ENCODE peak calls at places on chromosomes 11 and 22, in eight cellular contexts. One of them, this sample, is unnamed.

GRCh38 chr11:78318733-78319132 is 98.9 kb downstream of the GAB2 start:
- DNase-seq in substantia nigra: peak; percentile 71
- DNase-seq in EL: no peak
- DNase-seq in activated T-cell treated with anti-CD3 and anti-CD28 coated beads, Interleukin-2, amount 50 U/mL, for 1 hour: no peak
- DNase-seq in smooth muscle cell of the brain vasculature: no peak
- DNase-seq in GM20000: no peak
- DNase-seq in activated naive CD8-positive, alpha-beta T cell treated with anti-CD3 and anti-CD28 coated beads, Interleukin-2, amount 50 U/mL, for 24 hours: no peak
- DNase-seq in mesendoderm: no peak
- DNase-seq in this sample: no peak

GRCh38 chr11:67558084-67558772 is 25.4 kb upstream of the GSTP1 start:
- DNase-seq in activated T-cell treated with anti-CD3 and anti-CD28 coated beads, Interleukin-2, amount 50 U/mL, for 1 hour: no peak
- DNase-seq in EL: no peak
- DNase-seq in GM20000: peak; percentile 63
- DNase-seq in mesendoderm: no peak
- DNase-seq in substantia nigra: no peak
- DNase-seq in smooth muscle cell of the brain vasculature: no peak
- DNase-seq in activated naive CD8-positive, alpha-beta T cell treated with anti-CD3 and anti-CD28 coated beads, Interleukin-2, amount 50 U/mL, for 24 hours: no peak
- DNase-seq in this sample: no peak

GRCh38 chr22:38190581-38190980 is 9.0 kb upstream of the PLA2G6 start:
- DNase-seq in activated T-cell treated with anti-CD3 and anti-CD28 coated beads, Interleukin-2, amount 50 U/mL, for 1 hour: no peak
- DNase-seq in substantia nigra: no peak
- DNase-seq in activated naive CD8-positive, alpha-beta T cell treated with anti-CD3 and anti-CD28 coated beads, Interleukin-2, amount 50 U/mL, for 24 hours: no peak
- DNase-seq in smooth muscle cell of the brain vasculature: no peak
- DNase-seq in GM20000: no peak
- DNase-seq in mesendoderm: no peak
- DNase-seq in EL: no peak
- DNase-seq in this sample: no peak

GRCh38 chr22:28600546-28601143 is 79.0 kb downstream of the TTC28 start:
- DNase-seq in smooth muscle cell of the brain vasculature: no peak
- DNase-seq in mesendoderm: peak; percentile 52
- DNase-seq in activated naive CD8-positive, alpha-beta T cell treated with anti-CD3 and anti-CD28 coated beads, Interleukin-2, amount 50 U/mL, for 24 hours: no peak
- DNase-seq in substantia nigra: no peak
- DNase-seq in EL: peak; percentile 54
- DNase-seq in GM20000: peak; percentile 31
- DNase-seq in activated T-cell treated with anti-CD3 and anti-CD28 coated beads, Interleukin-2, amount 50 U/mL, for 1 hour: no peak
- DNase-seq in this sample: peak; percentile 70

GRCh38 chr11:1927151-1928037 is 7.9 kb downstream of the TNNT3 start:
- DNase-seq in smooth muscle cell of the brain vasculature: no peak
- DNase-seq in EL: no peak
- DNase-seq in activated naive CD8-positive, alpha-beta T cell treated with anti-CD3 and anti-CD28 coated beads, Interleukin-2, amount 50 U/mL, for 24 hours: no peak
- DNase-seq in activated T-cell treated with anti-CD3 and anti-CD28 coated beads, Interleukin-2, amount 50 U/mL, for 1 hour: no peak
- DNase-seq in mesendoderm: no peak
- DNase-seq in GM20000: peak; percentile 28
- DNase-seq in substantia nigra: no peak
- DNase-seq in this sample: no peak

GRCh38 chr11:26878959-26879581 is 114.8 kb upstream of the FIBIN start:
- DNase-seq in activated naive CD8-positive, alpha-beta T cell treated with anti-CD3 and anti-CD28 coated beads, Interleukin-2, amount 50 U/mL, for 24 hours: no peak
- DNase-seq in EL: no peak
- DNase-seq in GM20000: no peak
- DNase-seq in smooth muscle cell of the brain vasculature: no peak
- DNase-seq in activated T-cell treated with anti-CD3 and anti-CD28 coated beads, Interleukin-2, amount 50 U/mL, for 1 hour: no peak
- DNase-seq in substantia nigra: no peak
- DNase-seq in mesendoderm: no peak
- DNase-seq in this sample: no peak

GRCh38 chr11:67379061-67380058 is 6.0 kb upstream of the CLCF1 start:
- DNase-seq in activated naive CD8-positive, alpha-beta T cell treated with anti-CD3 and anti-CD28 coated beads, Interleukin-2, amount 50 U/mL, for 24 hours: no peak
- DNase-seq in mesendoderm: no peak
- DNase-seq in smooth muscle cell of the brain vasculature: no peak
- DNase-seq in EL: peak; percentile 84
- DNase-seq in GM20000: no peak
- DNase-seq in substantia nigra: no peak
- DNase-seq in activated T-cell treated with anti-CD3 and anti-CD28 coated beads, Interleukin-2, amount 50 U/mL, for 1 hour: no peak
- DNase-seq in this sample: no peak

GRCh38 chr22:42897960-42898359 is 40.9 kb upstream of the ARFGAP3 start:
- DNase-seq in activated T-cell treated with anti-CD3 and anti-CD28 coated beads, Interleukin-2, amount 50 U/mL, for 1 hour: no peak
- DNase-seq in GM20000: no peak
- DNase-seq in substantia nigra: no peak
- DNase-seq in smooth muscle cell of the brain vasculature: no peak
- DNase-seq in EL: no peak
- DNase-seq in mesendoderm: no peak
- DNase-seq in activated naive CD8-positive, alpha-beta T cell treated with anti-CD3 and anti-CD28 coated beads, Interleukin-2, amount 50 U/mL, for 24 hours: no peak
- DNase-seq in this sample: no peak